ENCODE peak calls at places on chromosome 5, in five cellular contexts. V, G, F, J and D are unnamed samples.

GRCh38 chr5:55172051-55172899 is 702 bp downstream of the CDC20B start:
- DNase-seq in F (peak), J (no peak), G (peak), V (peak), D (peak)

GRCh38 chr5:9339206-9339818 is 206.6 kb downstream of the SEMA5A start:
- DNase-seq in F (no peak), J (no peak), V (no peak), G (no peak), D (no peak)

GRCh38 chr5:133387091-133387490 is 225.2 kb downstream of the FSTL4 start:
- DNase-seq in G (no peak), V (no peak), F (no peak), J (no peak), D (no peak)

GRCh38 chr5:62938927-62939326 is 360.3 kb downstream of the LRRC70 start:
- DNase-seq in G (no peak), F (no peak), V (no peak), J (no peak), D (no peak)

GRCh38 chr5:88826959-88827585 is 55.9 kb downstream of the MEF2C start:
- DNase-seq in V (no peak), F (no peak), G (peak), J (no peak), D (peak)

GRCh38 chr5:102211165-102211564 is 84.9 kb downstream of the SLCO4C1 start:
- DNase-seq in J (no peak), V (no peak), F (no peak), G (no peak), D (no peak)

GRCh38 chr5:90982576-90982975 is 400.5 kb downstream of the ARRDC3 start:
- DNase-seq in G (no peak), F (no peak), J (no peak), V (no peak), D (no peak)

GRCh38 chr5:118580959-118581358 is 407.4 kb downstream of the DTWD2 start:
- DNase-seq in F (no peak), V (no peak), G (no peak), J (no peak), D (no peak)

GRCh38 chr5:60404171-60404570 is 295.8 kb downstream of the DEPDC1B start:
- DNase-seq in G (no peak), F (no peak), J (no peak), V (no peak), D (no peak)

GRCh38 chr5:172801184-172801671 is 30.2 kb upstream of the DUSP1 start:
- DNase-seq in V (no peak), F (no peak), G (no peak), J (no peak), D (no peak)

GRCh38 chr5:172837640-172838039 is 3.6 kb downstream of the ERGIC1 start:
- DNase-seq in V (peak), G (peak), F (no peak), J (no peak), D (peak)

GRCh38 chr5:67548520-67549262 is 352.1 kb upstream of the CD180 start:
- DNase-seq in F (no peak), V (no peak), G (no peak), J (no peak), D (no peak)

GRCh38 chr5:3011764-3012017 is 260.2 kb upstream of the IRX2 start:
- DNase-seq in F (no peak), G (no peak), V (no peak), J (no peak), D (no peak)

GRCh38 chr5:27652505-27652904 is 614.1 kb upstream of the CDH9 start:
- DNase-seq in G (peak), J (no peak), F (no peak), V (no peak), D (no peak)

GRCh38 chr5:40552981-40553380 is 126.7 kb upstream of the PTGER4 start:
- DNase-seq in J (no peak), G (no peak), V (no peak), F (no peak), D (no peak)

GRCh38 chr5:61277781-61278180 is 54.3 kb upstream of the ZSWIM6 start:
- DNase-seq in G (no peak), V (no peak), J (no peak), F (no peak), D (no peak)

GRCh38 chr5:102971693-102972293 is 148.1 kb downstream of the GIN1 start:
- DNase-seq in G (peak), F (no peak), J (no peak), V (no peak), D (no peak)

GRCh38 chr5:149235841-149236240 is 35.8 kb upstream of the AFAP1L1 start:
- DNase-seq in F (no peak), J (no peak), V (no peak), G (no peak), D (no peak)

GRCh38 chr5:116272281-116272941 is 187.6 kb downstream of the COMMD10 start:
- DNase-seq in V (no peak), J (no peak), F (no peak), G (no peak), D (no peak)